ENCODE peak calls at places on chromosomes 16 and 17, in six cellular contexts. J, D, U, C, X and N are unnamed samples.

GRCh38 chr16:81513204-81514040 is 68.8 kb downstream of the CMIP start:
- DNase-seq in X (no peak), J (no peak), D (no peak), C (peak; percentile 60), U (no peak), N (peak; percentile 38)

GRCh38 chr16:66278604-66279262 is 87.8 kb upstream of the CDH5 start:
- DNase-seq in J (no peak), D (no peak), U (no peak), C (no peak), X (no peak), N (no peak)

GRCh38 chr16:88049561-88050545 is 98.6 kb downstream of the BANP start:
- DNase-seq in J (peak; percentile 23), C (no peak), U (no peak), X (no peak), D (no peak), N (no peak)

GRCh38 chr16:83727018-83727417 is 80.8 kb upstream of the HSBP1 start:
- DNase-seq in X (no peak), C (no peak), D (no peak), J (no peak), U (no peak), N (no peak)

GRCh38 chr17:45257115-45257514 is 4.8 kb downstream of the SPATA32 start:
- DNase-seq in C (no peak), U (no peak), J (no peak), D (no peak), X (no peak), N (no peak)

GRCh38 chr17:42541041-42541833 is 5.2 kb downstream of the NAGLU start:
- DNase-seq in D (peak; percentile 61), U (no peak), J (peak; percentile 20), C (no peak), X (no peak), N (no peak)

GRCh38 chr17:72117748-72118587 is 2.9 kb upstream of the SOX9 start:
- DNase-seq in U (no peak), C (no peak), J (peak; percentile 78), D (peak; percentile 29), X (no peak), N (peak; percentile 26)

GRCh38 chr17:10550014-10550413 is 556 bp upstream of the MYH2 start:
- DNase-seq in X (no peak), D (no peak), J (no peak), U (no peak), C (no peak), N (no peak)

GRCh38 chr16:11359370-11359769 is 14.1 kb downstream of the RMI2 start:
- DNase-seq in U (peak; percentile 12), C (no peak), D (no peak), X (peak; percentile 57), J (peak; percentile 72), N (peak; percentile 61)

GRCh38 chr17:79933863-79934652 is 94.8 kb upstream of the CBX4 start:
- DNase-seq in J (peak; percentile 63), C (no peak), X (no peak), D (peak; percentile 73), U (no peak), N (peak; percentile 32)

GRCh38 chr16:53085539-53086450 is 31.0 kb downstream of the CHD9 start:
- DNase-seq in J (no peak), U (no peak), C (no peak), X (no peak), D (no peak), N (peak; percentile 59)

GRCh38 chr16:21301895-21302291 is 23.8 kb upstream of the CRYM start:
- DNase-seq in D (no peak), X (no peak), J (no peak), C (no peak), U (no peak), N (no peak)

GRCh38 chr16:175145-175949 is 1.1 kb upstream of the HBA1 start:
- DNase-seq in J (no peak), C (no peak), D (no peak), U (no peak), X (no peak), N (no peak)

GRCh38 chr16:11035096-11035495 is 90.7 kb downstream of the CLEC16A start:
- DNase-seq in X (no peak), D (no peak), U (no peak), J (no peak), C (no peak), N (no peak)

GRCh38 chr17:17710728-17711541 is 29.7 kb downstream of the RAI1 start:
- DNase-seq in J (peak; percentile 87), D (peak; percentile 84), X (peak; percentile 93), C (peak; percentile 71), U (peak; percentile 72), N (peak; percentile 93)

GRCh38 chr17:835263-835662 is 53.1 kb downstream of the MRM3 start:
- DNase-seq in U (no peak), X (no peak), J (no peak), D (no peak), C (no peak), N (no peak)

GRCh38 chr16:66278111-66278531 is 88.4 kb upstream of the CDH5 start:
- DNase-seq in U (no peak), X (peak; percentile 86), D (peak; percentile 51), C (no peak), J (no peak), N (peak; percentile 9)

GRCh38 chr16:49382916-49383315 is 9.3 kb downstream of the C16orf78 start:
- DNase-seq in U (peak; percentile 29), J (no peak), X (no peak), C (no peak), D (peak; percentile 21), N (no peak)

GRCh38 chr17:21466550-21466949 is 90.4 kb downstream of the KCNJ12 start:
- DNase-seq in U (no peak), J (no peak), X (no peak), D (no peak), C (no peak), N (no peak)

GRCh38 chr17:37816951-37817350 is 72.1 kb upstream of the HNF1B start:
- DNase-seq in D (no peak), J (no peak), C (no peak), U (no peak), X (no peak), N (no peak)

GRCh38 chr17:47808830-47809480 is 12.6 kb downstream of the OSBPL7 start:
- DNase-seq in X (no peak), C (peak; percentile 24), J (no peak), U (no peak), D (no peak), N (no peak)

GRCh38 chr17:64216385-64217248 is 46.4 kb downstream of the TEX2 start:
- DNase-seq in C (peak; percentile 52), X (no peak), U (no peak), J (peak; percentile 63), D (peak; percentile 49), N (peak; percentile 73)

GRCh38 chr16:17566075-17566474 is 95.3 kb upstream of the XYLT1 start:
- DNase-seq in D (no peak), J (no peak), U (no peak), X (no peak), C (no peak), N (no peak)

GRCh38 chr17:65548570-65548969 is 12.9 kb downstream of the AXIN2 start:
- DNase-seq in D (no peak), X (no peak), U (no peak), C (no peak), J (no peak), N (no peak)
- H3K36me3 ChIP-seq in D (no peaks in the 10 kb centered on the region), X (peaks cover 7% of the 10 kb centered on the region), U (peaks cover 35% of the 10 kb centered on the region), C (no peaks in the 10 kb centered on the region), J (no peaks in the 10 kb centered on the region), N (no peaks in the 10 kb centered on the region)

GRCh38 chr17:4261452-4261851 is 2.3 kb downstream of the ANKFY1 start:
- DNase-seq in U (no peak), J (no peak), D (no peak), X (no peak), C (no peak), N (no peak)

GRCh38 chr17:4258867-4259266 is 4.9 kb downstream of the ANKFY1 start:
- DNase-seq in J (no peak), C (no peak), D (no peak), U (no peak), X (no peak), N (no peak)

GRCh38 chr17:4267402-4267801 is 3.6 kb upstream of the ANKFY1 start:
- DNase-seq in X (no peak), U (no peak), D (no peak), J (no peak), C (no peak), N (no peak)

GRCh38 chr17:4266550-4266949 is 2.8 kb upstream of the ANKFY1 start:
- DNase-seq in D (no peak), U (no peak), C (no peak), X (no peak), J (no peak), N (no peak)

DNA sequence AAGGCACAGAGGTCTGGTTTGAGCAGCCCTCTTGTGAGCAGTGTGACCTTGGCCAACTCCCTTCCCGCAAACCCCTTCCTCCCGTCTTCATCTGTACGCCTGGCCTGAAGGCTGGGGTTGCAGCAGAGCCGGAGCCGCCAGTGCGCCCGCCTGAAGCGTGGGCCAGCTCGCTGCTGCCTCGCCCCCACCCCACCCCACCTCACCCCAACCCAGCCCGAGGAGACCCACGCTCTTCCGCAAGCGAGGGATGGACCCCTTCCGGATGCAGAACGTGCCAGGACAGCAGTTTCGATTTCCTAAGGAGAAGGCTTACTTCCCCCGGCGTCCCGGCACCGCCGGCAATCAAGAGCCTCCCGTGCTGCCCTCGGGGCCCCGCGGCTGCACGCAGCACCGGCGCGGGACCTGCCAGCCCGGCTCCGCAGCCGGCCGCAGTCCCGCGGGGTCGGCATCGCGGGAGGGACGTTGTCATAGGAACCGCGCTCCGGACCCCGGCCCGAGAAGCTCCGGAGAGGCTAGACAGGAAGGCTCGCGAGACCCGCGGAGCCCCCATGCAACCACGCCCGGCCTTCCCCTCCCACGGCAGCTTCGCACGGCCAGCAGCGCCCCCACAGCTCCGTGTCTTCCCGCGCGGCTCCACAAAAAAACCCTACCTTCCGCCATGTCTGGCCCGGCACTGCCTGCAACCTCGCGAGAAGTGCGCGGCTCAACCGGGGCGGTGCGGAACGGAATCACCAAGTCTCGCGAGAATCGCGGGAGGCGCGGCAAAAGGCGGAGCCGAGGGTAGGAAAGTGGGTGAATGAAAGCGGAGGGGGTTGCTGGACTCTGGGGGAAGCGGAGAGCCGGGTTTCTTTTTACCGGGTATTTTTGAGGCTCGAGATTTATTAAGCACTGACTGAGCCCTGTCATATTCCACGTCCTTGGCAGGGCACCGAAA is at the start of gene ANKFY1:
- DNase-seq in U (peak; percentile 82), X (peak; percentile 98), J (peak; percentile 98), C (peak; percentile 98), D (peak; percentile 97), N (peak; percentile 95)
- H3K9me3 ChIP-seq in U (peaks cover 6% of the 10 kb centered on the region), X (no peaks in the 10 kb centered on the region), J (no peaks in the 10 kb centered on the region), C (no peaks in the 10 kb centered on the region), D (peaks cover 8% of the 10 kb centered on the region), N (no peaks in the 10 kb centered on the region)

DNA sequence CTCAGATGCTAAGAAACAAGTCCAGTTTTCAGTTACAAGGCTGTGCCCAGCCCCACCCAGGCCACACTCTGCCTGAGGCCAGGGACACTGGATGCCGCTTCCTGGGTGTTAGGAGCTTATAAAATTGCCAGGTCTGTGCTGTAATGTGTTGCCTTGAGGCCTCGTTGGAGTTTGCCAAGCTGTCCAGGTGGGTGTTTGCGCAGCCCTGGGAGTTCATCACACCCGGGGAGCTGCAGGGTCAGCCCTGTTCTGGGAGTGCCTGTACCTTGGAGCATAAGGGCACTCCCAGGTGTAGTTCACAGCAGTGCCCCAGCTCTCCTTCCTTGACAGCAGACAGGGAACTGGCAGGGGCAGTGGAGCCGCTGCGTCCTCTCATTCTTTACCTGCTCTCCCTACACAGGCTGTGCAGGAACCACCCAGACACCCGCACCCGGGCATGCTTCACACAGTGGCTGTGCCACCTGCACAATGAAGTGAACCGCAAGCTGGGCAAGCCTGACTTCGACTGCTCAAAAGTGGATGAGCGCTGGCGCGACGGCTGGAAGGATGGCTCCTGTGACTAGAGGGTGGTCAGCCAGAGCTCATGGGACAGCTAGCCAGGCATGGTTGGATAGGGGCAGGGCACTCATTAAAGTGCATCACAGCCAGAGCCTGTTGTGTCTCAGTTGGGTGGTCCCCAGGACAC is 1.6 kb downstream of the GFER start:
- DNase-seq in D (peak; percentile 78), J (peak; percentile 67), C (no peak), U (no peak), X (no peak), N (no peak)
- H3K4me3 ChIP-seq in D (peak overlapping the region; percentile 89), J (no peak overlapping the region), C (no peak overlapping the region), U (peak overlapping the region; percentile 84), X (no peak overlapping the region), N (no peak overlapping the region)

GRCh38 chr17:75652934-75653549 is 13.9 kb downstream of the RECQL5 start:
- DNase-seq in D (no peak), X (no peak), J (no peak), U (no peak), C (no peak), N (no peak)
- H3K36me3 ChIP-seq in D (no peaks in the 10 kb centered on the region), X (peaks cover 25% of the 10 kb centered on the region), J (peaks cover 17% of the 10 kb centered on the region), U (peaks cover 28% of the 10 kb centered on the region), C (no peaks in the 10 kb centered on the region), N (peaks cover 20% of the 10 kb centered on the region)